ENCODE peak calls at places on chromosomes 4 and X, in eight cellular contexts. X is SIG-M5; B is NCI-H82; G is ascending aorta; M is fibroblast of lung; C is fibroblast of the aortic adventitia; I is NCI-H69; L is activated CD4-positive, alpha-beta T cell treated with anti-CD3 and anti-CD28 coated beads for 1 hour. U is an unnamed sample.

GRCh38 chr4:188550296-188550695 is 411.1 kb downstream of the TRIML1 start:
- DNase-seq in X (no peak), C (no peak), G (no peak), B (no peak), I (peak), M (no peak), L (no peak), U (no peak)

GRCh38 chrX:104270916-104271512 is 16.3 kb upstream of the ESX1 start:
- DNase-seq in C (peak), L (no peak), G (peak), I (peak), X (no peak), M (no peak), B (peak), U (peak)

GRCh38 chrX:125287282-125287681 is 32.4 kb upstream of the TEX13C start:
- DNase-seq in C (no peak), G (no peak), M (no peak), X (no peak), I (no peak), B (no peak), L (no peak), U (no peak)

GRCh38 chr4:48215977-48216376 is 53.7 kb downstream of the TEC start:
- DNase-seq in G (no peak), B (no peak), M (no peak), L (no peak), I (no peak), X (no peak), C (no peak), U (no peak)

GRCh38 chr4:150402968-150403367 is 179.0 kb upstream of the MAB21L2 start:
- DNase-seq in G (no peak), I (peak), C (no peak), L (no peak), B (peak), X (no peak), M (peak), U (no peak)

GRCh38 chr4:76547167-76547760 is 112.2 kb downstream of the SHROOM3 start:
- DNase-seq in X (no peak), C (no peak), L (no peak), G (no peak), I (no peak), M (peak), B (peak), U (no peak)

GRCh38 chr4:150104401-150105027 is 26.3 kb downstream of the DCLK2 start:
- DNase-seq in M (no peak), I (no peak), G (no peak), C (no peak), X (no peak), B (no peak), L (no peak), U (no peak)

GRCh38 chr4:145546556-145546955 is 64.9 kb downstream of the SMAD1 start:
- DNase-seq in G (no peak), C (no peak), B (no peak), M (peak), I (peak), L (no peak), X (no peak), U (no peak)

GRCh38 chr4:130563185-130563890 is 1467.4 kb downstream of the C4orf33 start:
- DNase-seq in B (peak), I (peak), M (peak), X (no peak), G (peak), C (peak), L (no peak), U (peak)

U was measured in H1.